ENCODE peak calls at places on chromosomes 3 and 15, in six cellular contexts. One of them, this sample, is unnamed.

GRCh38 chr3:114363554-114364202 is 69.8 kb downstream of the TIGIT start:
- DNase-seq in stimulated activated CD4-positive, alpha-beta T cell treated with anti-CD3 and anti-CD28 coated beads, Interleukin-4, amount 100 ng/mL, for 4 hours: no peak
- DNase-seq in DMS79: no peak
- DNase-seq in HEK293T: no peak
- DNase-seq in NCI-H146: no peak
- DNase-seq in tibial artery: no peak
- DNase-seq in this sample: no peak

GRCh38 chr3:39118079-39118478 is 10.6 kb downstream of the TTC21A start:
- DNase-seq in stimulated activated CD4-positive, alpha-beta T cell treated with anti-CD3 and anti-CD28 coated beads, Interleukin-4, amount 100 ng/mL, for 4 hours: no peak
- DNase-seq in NCI-H146: no peak
- DNase-seq in DMS79: no peak
- DNase-seq in tibial artery: no peak
- DNase-seq in HEK293T: no peak
- DNase-seq in this sample: no peak

GRCh38 chr15:94105760-94106159 is 125.6 kb upstream of the MCTP2 start:
- DNase-seq in tibial artery: no peak
- DNase-seq in NCI-H146: no peak
- DNase-seq in DMS79: no peak
- DNase-seq in HEK293T: no peak
- DNase-seq in stimulated activated CD4-positive, alpha-beta T cell treated with anti-CD3 and anti-CD28 coated beads, Interleukin-4, amount 100 ng/mL, for 4 hours: no peak
- DNase-seq in this sample: no peak

GRCh38 chr3:117734431-117734830 is 1024.9 kb downstream of the TUSC7 start:
- DNase-seq in DMS79: no peak
- DNase-seq in tibial artery: no peak
- DNase-seq in HEK293T: no peak
- DNase-seq in stimulated activated CD4-positive, alpha-beta T cell treated with anti-CD3 and anti-CD28 coated beads, Interleukin-4, amount 100 ng/mL, for 4 hours: no peak
- DNase-seq in NCI-H146: no peak
- DNase-seq in this sample: no peak

GRCh38 chr3:29649815-29650547 is 369.1 kb downstream of the RBMS3 start:
- DNase-seq in DMS79: no peak
- DNase-seq in HEK293T: no peak
- DNase-seq in stimulated activated CD4-positive, alpha-beta T cell treated with anti-CD3 and anti-CD28 coated beads, Interleukin-4, amount 100 ng/mL, for 4 hours: no peak
- DNase-seq in NCI-H146: no peak
- DNase-seq in tibial artery: peak; percentile 46
- DNase-seq in this sample: peak; percentile 89

GRCh38 chr3:142436936-142437585 is 10.8 kb downstream of the XRN1 start:
- DNase-seq in NCI-H146: no peak
- DNase-seq in DMS79: no peak
- DNase-seq in tibial artery: no peak
- DNase-seq in HEK293T: no peak
- DNase-seq in stimulated activated CD4-positive, alpha-beta T cell treated with anti-CD3 and anti-CD28 coated beads, Interleukin-4, amount 100 ng/mL, for 4 hours: no peak
- DNase-seq in this sample: no peak

GRCh38 chr3:197476126-197476525 is 79.6 kb downstream of the BDH1 start:
- DNase-seq in DMS79: no peak
- DNase-seq in stimulated activated CD4-positive, alpha-beta T cell treated with anti-CD3 and anti-CD28 coated beads, Interleukin-4, amount 100 ng/mL, for 4 hours: no peak
- DNase-seq in tibial artery: no peak
- DNase-seq in NCI-H146: no peak
- DNase-seq in HEK293T: no peak
- DNase-seq in this sample: no peak

GRCh38 chr3:95894820-95895219 is 919.6 kb upstream of the EPHA6 start:
- DNase-seq in HEK293T: no peak
- DNase-seq in NCI-H146: no peak
- DNase-seq in stimulated activated CD4-positive, alpha-beta T cell treated with anti-CD3 and anti-CD28 coated beads, Interleukin-4, amount 100 ng/mL, for 4 hours: no peak
- DNase-seq in tibial artery: no peak
- DNase-seq in DMS79: no peak
- DNase-seq in this sample: no peak

GRCh38 chr3:195204360-195205166 is 66.4 kb downstream of the XXYLT1 start:
- DNase-seq in DMS79: peak; percentile 90
- DNase-seq in NCI-H146: no peak
- DNase-seq in tibial artery: no peak
- DNase-seq in HEK293T: no peak
- DNase-seq in stimulated activated CD4-positive, alpha-beta T cell treated with anti-CD3 and anti-CD28 coated beads, Interleukin-4, amount 100 ng/mL, for 4 hours: no peak
- DNase-seq in this sample: peak; percentile 66

GRCh38 chr3:198065897-198066296 is 105.9 kb downstream of the LMLN start:
- DNase-seq in HEK293T: no peak
- DNase-seq in NCI-H146: no peak
- DNase-seq in DMS79: no peak
- DNase-seq in tibial artery: no peak
- DNase-seq in stimulated activated CD4-positive, alpha-beta T cell treated with anti-CD3 and anti-CD28 coated beads, Interleukin-4, amount 100 ng/mL, for 4 hours: no peak
- DNase-seq in this sample: no peak